ENCODE peak calls at places on chromosomes 6 and 20, in seven cellular contexts. B, F, Y, X, K, P and T are unnamed samples.
A peak's percentile ranks its signal among the peaks of the same experiment; 100 is the strongest.

GRCh38 chr6:22448311-22448711 is 121.1 kb upstream of the HDGFL1 start:
- DNase-seq in B (no peak), K (peak; percentile 89), P (no peak), X (no peak), Y (no peak), F (no peak), T (no peak)

GRCh38 chr20:10558635-10559187 is 115.1 kb downstream of the JAG1 start:
- DNase-seq in K (peak; percentile 97), B (no peak), P (no peak), Y (no peak), F (no peak), X (no peak), T (no peak)

GRCh38 chr6:53496797-53497196 is 48.1 kb downstream of the GCLC start:
- DNase-seq in K (peak; percentile 89), F (no peak), X (no peak), P (no peak), B (no peak), Y (no peak), T (no peak)

GRCh38 chr6:43242908-43243648 is at the start of gene TTBK1:
- DNase-seq in P (no peak), X (no peak), F (no peak), Y (peak; percentile 51), K (no peak), B (no peak), T (no peak)

GRCh38 chr6:161109366-161109765 is 117.8 kb downstream of the MAP3K4 start:
- DNase-seq in X (no peak), B (no peak), K (no peak), Y (no peak), P (no peak), F (no peak), T (no peak)

GRCh38 chr6:81624443-81624842 is 128.0 kb downstream of the TENT5A start:
- DNase-seq in X (no peak), K (peak; percentile 27), B (no peak), Y (no peak), P (no peak), F (no peak), T (no peak)

GRCh38 chr6:170388113-170388512 is 81.6 kb downstream of the FAM120B start:
- DNase-seq in P (no peak), F (no peak), K (peak; percentile 45), Y (no peak), B (no peak), X (no peak), T (no peak)

GRCh38 chr6:56691201-56691595 is 48.5 kb upstream of the DST start:
- DNase-seq in P (no peak), X (no peak), F (no peak), Y (no peak), B (no peak), K (no peak), T (no peak)

GRCh38 chr20:33532753-33533459 is 43.0 kb downstream of the CBFA2T2 start:
- DNase-seq in K (peak; percentile 28), B (no peak), F (no peak), X (no peak), Y (no peak), P (no peak), T (no peak)

GRCh38 chr20:62656205-62656918 is 14.1 kb downstream of the SLCO4A1 start:
- DNase-seq in P (no peak), F (no peak), Y (no peak), K (no peak), B (no peak), X (no peak), T (no peak)

GRCh38 chr20:37702643-37703337 is 9.0 kb downstream of the CTNNBL1 start:
- DNase-seq in F (no peak), P (no peak), K (no peak), X (no peak), B (no peak), Y (no peak), T (no peak)

GRCh38 chr6:21522773-21523490 is 70.6 kb upstream of the SOX4 start:
- DNase-seq in F (no peak), Y (peak; percentile 50), X (no peak), B (no peak), P (peak; percentile 35), K (no peak), T (no peak)

GRCh38 chr6:83518946-83519489 is 6.7 kb downstream of the PRSS35 start:
- DNase-seq in B (no peak), K (peak; percentile 29), F (peak; percentile 26), P (peak; percentile 67), Y (no peak), X (no peak), T (no peak)

GRCh38 chr6:107538856-107539387 is 49.0 kb downstream of the SOBP start:
- DNase-seq in P (no peak), B (no peak), X (no peak), F (no peak), K (no peak), Y (no peak), T (no peak)

GRCh38 chr6:107536183-107536582 is 46.3 kb downstream of the SOBP start:
- DNase-seq in F (no peak), X (no peak), Y (no peak), B (no peak), P (no peak), K (no peak), T (no peak)

GRCh38 chr6:107539409-107539808 is 49.5 kb downstream of the SOBP start:
- DNase-seq in K (no peak), Y (no peak), B (no peak), P (no peak), F (no peak), X (no peak), T (peak; percentile 28)

GRCh38 chr6:107535626-107536025 is 45.7 kb downstream of the SOBP start:
- DNase-seq in B (no peak), F (no peak), P (no peak), K (no peak), X (no peak), Y (no peak), T (no peak)

DNA sequence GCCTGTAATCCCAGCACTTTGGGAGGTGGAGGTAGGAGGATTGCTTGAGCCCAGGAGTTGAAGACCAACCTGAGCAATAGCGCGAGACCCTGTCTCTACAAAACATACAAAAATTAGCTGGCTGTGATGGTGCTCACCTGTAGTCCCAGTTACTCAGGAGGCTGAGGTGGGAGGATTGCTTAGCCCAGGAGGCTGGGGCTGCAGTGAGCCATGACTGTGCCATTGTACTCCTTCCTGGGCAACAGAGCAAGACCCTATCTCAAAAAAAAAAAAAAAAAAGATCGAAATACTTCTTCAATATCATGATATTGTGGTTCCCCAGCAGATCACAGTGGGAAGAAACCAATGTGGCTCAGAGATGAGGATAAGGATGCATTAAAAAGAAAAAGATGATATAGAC is 47.6 kb downstream of the SOBP start:
- DNase-seq in P (no peak), F (no peak), X (no peak), B (no peak), K (no peak), Y (no peak), T (no peak)
- TF ChIP-seq CTCF in P (no peak), F (no peak), X (no peak), B (no peak), K (no peak), Y (no peak), T (no peak)

DNA sequence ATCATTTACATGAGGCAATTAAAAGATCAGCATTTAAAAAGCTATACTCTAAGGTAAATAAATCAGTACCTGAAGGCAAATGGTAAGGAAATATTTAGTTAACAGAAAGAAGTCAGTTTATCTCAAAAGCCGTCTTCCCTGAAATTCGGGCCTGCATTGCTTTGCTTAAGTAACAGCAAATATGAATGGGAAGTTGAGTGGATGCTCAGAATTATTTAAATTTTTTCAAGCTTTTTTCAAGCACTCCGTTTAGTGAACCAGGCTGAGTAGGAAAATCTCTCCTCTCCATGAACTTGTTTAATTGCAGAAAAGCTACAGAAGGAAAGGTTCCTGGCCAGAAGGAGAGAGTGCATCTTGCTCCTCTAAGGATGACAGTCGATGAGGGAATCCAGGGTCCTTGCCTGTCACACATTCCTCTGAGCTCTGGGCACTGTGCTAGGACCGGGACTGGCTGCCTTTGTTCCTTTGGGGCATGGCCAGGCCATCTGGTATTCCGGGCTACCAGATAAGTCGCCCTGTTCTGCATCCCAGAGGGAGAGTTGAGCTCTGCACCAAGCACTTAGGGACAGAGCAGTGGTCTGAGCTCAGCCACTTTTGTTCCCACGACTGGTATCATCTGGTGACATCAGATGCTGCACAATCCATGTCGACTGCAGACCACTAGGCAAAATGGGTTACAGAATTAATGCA is 77.6 kb downstream of the RIN2 start:
- DNase-seq in X (no peak), P (no peak), K (no peak), F (no peak), Y (peak; percentile 20), B (no peak), T (no peak)
- TF ChIP-seq CTCF in X (no peak), P (no peak), K (no peak), F (no peak), Y (no peak), B (no peak), T (no peak)

GRCh38 chr6:8005136-8005535 is 59.1 kb downstream of the BLOC1S5 start:
- DNase-seq in Y (no peak), B (no peak), K (no peak), X (no peak), P (no peak), F (no peak), T (no peak)

GRCh38 chr6:8000080-8001035 is 63.8 kb downstream of the BLOC1S5 start:
- DNase-seq in Y (no peak), B (no peak), P (no peak), K (peak; percentile 66), X (no peak), F (no peak), T (no peak)

DNA sequence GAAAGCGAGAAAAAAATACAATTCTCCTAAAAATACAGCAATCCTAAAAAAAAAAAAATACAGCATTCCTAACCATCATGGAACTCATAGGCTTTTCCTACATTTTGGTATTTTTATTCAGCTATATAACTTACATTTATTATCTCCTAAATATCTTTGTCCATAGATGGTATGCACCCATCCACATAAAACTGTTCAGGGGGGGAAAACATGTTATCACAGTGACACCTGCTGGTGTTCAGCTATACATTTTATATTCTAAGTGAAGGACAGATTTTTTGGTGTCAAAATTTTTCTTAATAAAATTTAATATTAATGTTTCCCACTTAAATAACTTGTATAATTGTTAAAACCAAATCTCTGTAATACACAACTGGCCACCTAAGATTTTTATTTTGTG is 58.0 kb downstream of the BLOC1S5 start:
- DNase-seq in P (peak; percentile 46), Y (no peak), B (no peak), X (no peak), F (peak; percentile 61), K (peak; percentile 74), T (no peak)
- TF ChIP-seq CTCF in P (peak; percentile 66), Y (no peak), B (no peak), X (peak; percentile 59), F (peak; percentile 43), K (peak; percentile 47), T (peak; percentile 22)

DNA sequence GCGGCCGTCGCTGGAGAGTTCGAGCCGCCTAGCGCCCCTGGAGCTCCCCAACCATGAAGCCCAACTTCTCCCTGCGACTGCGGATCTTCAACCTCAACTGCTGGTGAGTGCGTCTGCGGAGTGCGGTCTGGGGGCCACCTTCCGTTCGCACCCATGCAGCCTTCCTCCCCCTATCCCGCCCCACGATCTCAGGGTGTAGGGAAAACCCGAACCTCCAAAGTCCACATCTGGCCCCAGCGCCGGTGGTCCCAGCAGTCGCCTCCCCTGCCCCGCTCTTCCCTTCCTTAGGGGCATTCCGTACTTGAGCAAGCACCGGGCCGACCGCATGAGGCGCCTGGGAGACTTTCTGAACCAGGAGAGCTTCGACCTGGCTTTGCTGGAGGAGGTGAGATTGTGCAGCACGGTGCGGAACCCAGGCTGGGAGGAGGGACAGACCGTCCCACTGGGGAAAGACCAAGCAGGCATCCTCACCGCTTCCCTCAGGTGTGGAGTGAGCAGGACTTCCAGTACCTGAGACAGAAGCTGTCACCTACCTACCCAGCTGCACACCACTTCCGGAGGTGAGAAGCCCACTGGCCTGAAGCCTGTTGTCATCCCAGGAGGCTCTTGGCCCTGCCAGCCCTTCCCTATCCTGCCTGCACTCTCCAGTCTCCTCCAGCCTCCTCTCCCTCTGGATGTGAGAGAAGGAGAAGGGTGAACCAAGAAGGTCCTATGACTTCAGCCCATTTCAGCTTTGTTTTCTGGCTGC is 719 bp downstream of the SMPD2 start:
- DNase-seq in F (peak; percentile 76), B (peak; percentile 66), Y (peak; percentile 69), X (peak; percentile 42), K (peak; percentile 65), P (peak; percentile 61), T (peak; percentile 69)
- TF ChIP-seq CTCF in F (peak; percentile 24), B (no peak), Y (no peak), X (peak; percentile 43), K (peak; percentile 7), P (peak; percentile 34), T (no peak)